ENCODE peak calls at places on chromosomes 16 and 17, in nine cellular contexts. C is aorta; J is heart left ventricle; I is lower lobe of right lung; U is OCI-LY7; T is CD8-positive, alpha-beta memory T cell; X is keratinocyte; G is Karpas-422; A is colonic mucosa. Y is an unnamed sample.

GRCh38 chr17:12081720-12082119 is 61.0 kb downstream of the MAP2K4 start:
- DNase-seq in C (no peak), J (peak; percentile 32), I (no peak), U (no peak), T (no peak), X (no peak), G (no peak), A (no peak), Y (no peak)

GRCh38 chr17:73706858-73707257 is 62.6 kb upstream of the SDK2 start:
- DNase-seq in C (peak; percentile 26), J (no peak), I (no peak), U (no peak), T (no peak), X (no peak), G (no peak), A (no peak), Y (no peak)

GRCh38 chr17:33602981-33603380 is 309.9 kb upstream of the ASIC2 start:
- DNase-seq in C (no peak), J (no peak), I (no peak), U (no peak), T (no peak), X (no peak), G (no peak), A (no peak), Y (no peak)

GRCh38 chr17:37322826-37323561 is 52.8 kb upstream of the C17orf78 start:
- DNase-seq in C (no peak), J (no peak), I (no peak), U (no peak), T (no peak), X (no peak), G (no peak), A (no peak), Y (no peak)

GRCh38 chr17:35001549-35001948 is 21.2 kb downstream of the LIG3 start:
- DNase-seq in C (no peak), J (no peak), I (no peak), U (no peak), T (no peak), X (no peak), G (no peak), A (no peak), Y (no peak)

GRCh38 chr17:67244621-67245072 is 349 bp downstream of the HELZ start:
- DNase-seq in C (peak; percentile 78), J (no peak), I (peak; percentile 51), U (no peak), T (no peak), X (no peak), G (no peak), A (peak; percentile 35), Y (peak; percentile 59)

GRCh38 chr16:87806246-87806607 is 40.4 kb upstream of the KLHDC4 start:
- DNase-seq in C (no peak), J (no peak), I (no peak), U (no peak), T (no peak), X (peak; percentile 87), G (peak; percentile 82), A (no peak), Y (no peak)

GRCh38 chr16:23570992-23571632 is 13.6 kb downstream of the UBFD1 start:
- DNase-seq in C (no peak), J (no peak), I (peak; percentile 51), U (peak; percentile 82), T (no peak), X (no peak), G (peak; percentile 83), A (no peak), Y (no peak)

GRCh38 chr17:71422968-71423367 is 697.9 kb upstream of the SOX9 start:
- DNase-seq in C (no peak), J (no peak), I (no peak), U (no peak), T (no peak), X (no peak), G (no peak), A (no peak), Y (no peak)

GRCh38 chr16:11087691-11088431 is 143.5 kb downstream of the CLEC16A start:
- DNase-seq in C (no peak), J (peak; percentile 24), I (no peak), U (peak; percentile 23), T (no peak), X (no peak), G (no peak), A (no peak), Y (no peak)

GRCh38 chr16:71622088-71622487 is 3.9 kb upstream of the MARVELD3 start:
- DNase-seq in C (no peak), J (no peak), I (no peak), U (no peak), T (peak; percentile 13), X (no peak), G (no peak), A (no peak), Y (no peak)

GRCh38 chr16:3608069-3608468 is 3.3 kb downstream of the SLX4 start:
- DNase-seq in C (no peak), J (no peak), I (no peak), U (no peak), T (no peak), X (no peak), G (no peak), A (no peak), Y (no peak)

GRCh38 chr17:17491546-17491988 is 4.6 kb downstream of the RASD1 start:
- DNase-seq in C (peak; percentile 70), J (no peak), I (no peak), U (no peak), T (no peak), X (no peak), G (no peak), A (no peak), Y (no peak)

GRCh38 chr17:58630883-58631522 is 60.8 kb downstream of the TEX14 start:
- DNase-seq in C (no peak), J (no peak), I (peak; percentile 43), U (no peak), T (no peak), X (no peak), G (no peak), A (peak; percentile 26), Y (peak; percentile 39)

GRCh38 chr16:81796035-81796434 is 16.9 kb downstream of the PLCG2 start:
- DNase-seq in C (no peak), J (no peak), I (no peak), U (peak; percentile 63), T (no peak), X (no peak), G (no peak), A (no peak), Y (no peak)

GRCh38 chr16:81792828-81793227 is 13.7 kb downstream of the PLCG2 start:
- DNase-seq in C (no peak), J (no peak), I (no peak), U (no peak), T (no peak), X (no peak), G (no peak), A (no peak), Y (no peak)

GRCh38 chr16:81797443-81797842 is 18.4 kb downstream of the PLCG2 start:
- DNase-seq in C (no peak), J (peak; percentile 33), I (peak; percentile 57), U (peak; percentile 80), T (no peak), X (no peak), G (peak; percentile 77), A (no peak), Y (no peak)

GRCh38 chr16:81796585-81797346 is 17.7 kb downstream of the PLCG2 start:
- DNase-seq in C (peak; percentile 23), J (no peak), I (no peak), U (no peak), T (no peak), X (peak; percentile 19), G (no peak), A (no peak), Y (no peak)

DNA sequence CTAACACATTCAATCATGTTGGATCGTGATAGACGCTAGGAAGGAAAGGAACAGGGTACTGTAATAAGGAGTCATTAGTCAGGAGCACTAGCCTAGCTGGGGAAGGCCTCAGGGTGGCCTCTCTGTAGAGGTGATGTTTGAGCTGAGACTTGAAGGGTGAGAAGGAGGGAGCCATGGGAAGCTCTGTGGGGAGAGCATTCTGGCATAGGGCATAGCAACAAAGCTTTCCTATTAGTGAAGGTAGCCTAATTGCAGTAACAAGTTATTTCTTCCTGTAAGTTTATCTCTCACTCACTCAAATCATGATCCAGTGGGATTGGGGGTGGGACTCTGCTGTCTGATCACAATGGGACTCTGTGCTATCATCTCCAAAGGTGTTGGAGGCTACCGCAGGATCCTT is 16.1 kb downstream of the PLCG2 start:
- DNase-seq in C (no peak), J (no peak), I (no peak), U (no peak), T (no peak), X (no peak), G (no peak), A (no peak), Y (no peak)
- H3K27ac ChIP-seq in C (no peak overlapping the region), J (no peak overlapping the region), I (no peak overlapping the region), U (peak overlapping the region; percentile 95), T (no peak overlapping the region), X (no peak overlapping the region), G (peak overlapping the region; percentile 83), A (no peak overlapping the region), Y (no peak overlapping the region)

GRCh38 chr16:84830765-84831384 is 11.1 kb downstream of the CRISPLD2 start:
- DNase-seq in C (no peak), J (no peak), I (no peak), U (no peak), T (no peak), X (no peak), G (no peak), A (no peak), Y (no peak)
- H3K4me1 ChIP-seq in C (no peaks in the 10 kb centered on the region), J (peaks cover 44% of the 10 kb centered on the region), I (peaks cover 31% of the 10 kb centered on the region), U (no peaks in the 10 kb centered on the region), T (no peaks in the 10 kb centered on the region), X (peaks cover 2% of the 10 kb centered on the region), G (no peaks in the 10 kb centered on the region), A (no peaks in the 10 kb centered on the region), Y (peaks cover 22% of the 10 kb centered on the region)

GRCh38 chr16:48053346-48053745 is 102.4 kb downstream of the ABCC12 start:
- DNase-seq in C (no peak), J (no peak), I (peak; percentile 52), U (no peak), T (no peak), X (no peak), G (no peak), A (no peak), Y (peak; percentile 65)
- H3K27ac ChIP-seq in C (no peak overlapping the region), J (no peak overlapping the region), I (no peak overlapping the region), U (no peak overlapping the region), T (no peak overlapping the region), X (no peak overlapping the region), G (peak overlapping the region; percentile 83), A (no peak overlapping the region), Y (no peak overlapping the region)

GRCh38 chr17:27457405-27457730 is 1.1 kb downstream of the KSR1 start:
- DNase-seq in C (no peak), J (no peak), I (no peak), U (no peak), T (no peak), X (no peak), G (no peak), A (no peak), Y (no peak)

GRCh38 chr17:27456681-27457404 is 595 bp downstream of the KSR1 start:
- DNase-seq in C (peak; percentile 83), J (peak; percentile 36), I (no peak), U (no peak), T (no peak), X (no peak), G (no peak), A (no peak), Y (peak; percentile 59)

GRCh38 chr17:27459433-27459832 is 3.2 kb downstream of the KSR1 start:
- DNase-seq in C (no peak), J (no peak), I (no peak), U (no peak), T (no peak), X (no peak), G (no peak), A (no peak), Y (no peak)

GRCh38 chr17:27458524-27458908 is 2.3 kb downstream of the KSR1 start:
- DNase-seq in C (no peak), J (no peak), I (no peak), U (no peak), T (no peak), X (no peak), G (no peak), A (no peak), Y (no peak)

GRCh38 chr17:27457731-27458523 is 1.7 kb downstream of the KSR1 start:
- DNase-seq in C (no peak), J (no peak), I (no peak), U (no peak), T (no peak), X (no peak), G (no peak), A (no peak), Y (no peak)
- H3K4me1 ChIP-seq in C (no peaks in the 10 kb centered on the region), J (peaks cover 13% of the 10 kb centered on the region), I (peaks cover 52% of the 10 kb centered on the region), U (peaks cover 7% of the 10 kb centered on the region), T (peaks cover 15% of the 10 kb centered on the region), X (peaks cover 6% of the 10 kb centered on the region), G (no peaks in the 10 kb centered on the region), A (no peaks in the 10 kb centered on the region), Y (peaks cover 6% of the 10 kb centered on the region)

Y was measured in ovary.